ENCODE peak calls at places on chromosomes 3 and 15, in five cellular contexts. A is mammary epithelial cell, S is adrenal gland, W is Peyer's patch, X is NT2/D1. Z is an unnamed sample. For H3K36me3, the result is how much of the 10 kb centered on the place peaks cover.

GRCh38 chr3:139044366-139045210 is at the start of gene PRR23C:
- DNase-seq in A (no peak), S (no peak), W (no peak), X (no peak), Z (no peak)

GRCh38 chr15:85494035-85494793 is 113.8 kb downstream of the AKAP13 start:
- DNase-seq in A (peak), S (no peak), W (no peak), X (no peak), Z (no peak)

GRCh38 chr3:8505621-8506020 is 4.0 kb downstream of the LMCD1 start:
- DNase-seq in A (no peak), S (no peak), W (no peak), X (no peak), Z (peak)

GRCh38 chr3:139292933-139293664 is 50.7 kb upstream of the MRPS22 start:
- DNase-seq in A (peak), S (peak), W (no peak), X (no peak), Z (no peak)

GRCh38 chr3:143348486-143349327 is 229.1 kb downstream of the CHST2 start:
- DNase-seq in A (no peak), S (no peak), W (no peak), X (no peak), Z (no peak)

GRCh38 chr3:101954361-101954760 is 105.0 kb downstream of the NFKBIZ start:
- DNase-seq in A (no peak), S (no peak), W (no peak), X (no peak), Z (no peak)

GRCh38 chr15:39581501-39582285 is 814 bp downstream of the THBS1 start:
- DNase-seq in A (peak), S (no peak), W (no peak), X (no peak), Z (peak)

GRCh38 chr15:87209891-87210649 is 1046.5 kb downstream of the NTRK3 start:
- DNase-seq in A (peak), S (no peak), W (no peak), X (no peak), Z (no peak)

GRCh38 chr3:123152656-123153055 is 49.1 kb upstream of the SEC22A start:
- DNase-seq in A (no peak), S (no peak), W (no peak), X (no peak), Z (no peak)

GRCh38 chr15:96330064-96330449 is 443 bp upstream of the NR2F2 start:
- DNase-seq in A (peak), S (peak), W (no peak), X (no peak), Z (peak)

GRCh38 chr3:55012091-55012490 is 84.2 kb upstream of the LRTM1 start:
- DNase-seq in A (no peak), S (no peak), W (no peak), X (no peak), Z (no peak)

GRCh38 chr3:135655328-135655727 is 310.2 kb upstream of the PPP2R3A start:
- DNase-seq in A (no peak), S (no peak), W (no peak), X (no peak), Z (no peak)

GRCh38 chr3:124044961-124045360 is 53.0 kb upstream of the ROPN1 start:
- DNase-seq in A (no peak), S (no peak), W (no peak), X (no peak), Z (no peak)

GRCh38 chr3:155078959-155079794 is 942 bp upstream of the MME start:
- DNase-seq in A (no peak), S (no peak), W (no peak), X (no peak), Z (no peak)

GRCh38 chr3:194305356-194306108 is 45.6 kb downstream of the CPN2 start:
- DNase-seq in A (no peak), S (no peak), W (no peak), X (peak), Z (no peak)

GRCh38 chr15:96870510-96871039 is 540.1 kb downstream of the NR2F2 start:
- DNase-seq in A (no peak), S (no peak), W (no peak), X (no peak), Z (no peak)

GRCh38 chr15:90915808-90916440 is 12.8 kb downstream of the MAN2A2 start:
- DNase-seq in A (no peak), S (peak), W (peak), X (no peak), Z (no peak)

GRCh38 chr3:98824256-98824655 is 61.1 kb downstream of the ST3GAL6 start:
- DNase-seq in A (no peak), S (no peak), W (no peak), X (no peak), Z (no peak)

GRCh38 chr3:69212411-69213160 is 90.2 kb upstream of the LMOD3 start:
- DNase-seq in A (peak), S (no peak), W (no peak), X (no peak), Z (no peak)

GRCh38 chr15:87322223-87322622 is 934.3 kb downstream of the NTRK3 start:
- DNase-seq in A (no peak), S (no peak), W (no peak), X (no peak), Z (no peak)

GRCh38 chr15:60553163-60553562 is 74.2 kb upstream of the ICE2 start:
- DNase-seq in A (no peak), S (no peak), W (no peak), X (no peak), Z (no peak)

GRCh38 chr3:23859012-23859743 is 53.4 kb downstream of the UBE2E1 start:
- DNase-seq in A (peak), S (peak), W (no peak), X (no peak), Z (no peak)

GRCh38 chr15:39511000-39511914 is 69.6 kb upstream of the THBS1 start:
- DNase-seq in A (peak), S (peak), W (no peak), X (no peak), Z (peak)

GRCh38 chr3:53238051-53238850 is 17.6 kb downstream of the TKT start:
- DNase-seq in A (peak), S (peak), W (no peak), X (no peak), Z (no peak)

GRCh38 chr3:156812521-156813335 is 13.4 kb upstream of the LEKR1 start:
- DNase-seq in A (peak), S (no peak), W (no peak), X (no peak), Z (no peak)

GRCh38 chr3:80643421-80643820 is 875.6 kb upstream of the ROBO1 start:
- DNase-seq in A (no peak), S (no peak), W (no peak), X (no peak), Z (no peak)

GRCh38 chr3:169668081-169668956 is 4.8 kb upstream of the MECOM start:
- DNase-seq in A (no peak), S (no peak), W (no peak), X (no peak), Z (no peak)

GRCh38 chr3:131526801-131527347 is 24.1 kb upstream of the MRPL3 start:
- DNase-seq in A (peak), S (peak), W (no peak), X (peak), Z (no peak)

GRCh38 chr15:75338661-75339240 is 2.9 kb downstream of the COMMD4 start:
- DNase-seq in A (no peak), S (no peak), W (no peak), X (no peak), Z (no peak)

GRCh38 chr15:63339836-63340235 is 41.8 kb downstream of the CA12 start:
- DNase-seq in A (no peak), S (no peak), W (no peak), X (peak), Z (no peak)

GRCh38 chr15:63063164-63063756 is 20.7 kb downstream of the TPM1 start:
- DNase-seq in A (no peak), S (no peak), W (no peak), X (no peak), Z (no peak)

GRCh38 chr15:44038801-44039200 is 156.3 kb downstream of the FRMD5 start:
- DNase-seq in A (no peak), S (no peak), W (no peak), X (peak), Z (no peak)

GRCh38 chr3:83902842-83903241 is 1055.9 kb upstream of the CADM2 start:
- DNase-seq in A (no peak), S (no peak), W (no peak), X (no peak), Z (no peak)

GRCh38 chr3:71672302-71672701 is 52.9 kb downstream of the EIF4E3 start:
- DNase-seq in A (no peak), S (no peak), W (no peak), X (no peak), Z (no peak)

GRCh38 chr15:35753486-35753885 is 207.5 kb upstream of the DPH6 start:
- DNase-seq in A (peak), S (no peak), W (no peak), X (no peak), Z (no peak)

GRCh38 chr3:8775602-8776001 is 6.2 kb upstream of the OXTR start:
- DNase-seq in A (no peak), S (no peak), W (no peak), X (no peak), Z (no peak)

GRCh38 chr3:125310623-125311076 is 64.5 kb downstream of the ZNF148 start:
- DNase-seq in A (no peak), S (no peak), W (no peak), X (no peak), Z (no peak)
- H3K4me3 ChIP-seq in A (no peak), S (no peak), W (peak), X (no peak), Z (no peak)

GRCh38 chr3:189137416-189137815 is 34.4 kb upstream of the TPRG1 start:
- DNase-seq in A (no peak), S (no peak), W (no peak), X (no peak), Z (no peak)

GRCh38 chr3:189132901-189133300 is 38.9 kb upstream of the TPRG1 start:
- DNase-seq in A (no peak), S (no peak), W (no peak), X (no peak), Z (no peak)

GRCh38 chr3:189133768-189134167 is 38.0 kb upstream of the TPRG1 start:
- DNase-seq in A (no peak), S (no peak), W (no peak), X (no peak), Z (no peak)

GRCh38 chr3:189132125-189132744 is 39.5 kb upstream of the TPRG1 start:
- DNase-seq in A (peak), S (peak), W (peak), X (no peak), Z (peak)
- H3K36me3 ChIP-seq in A (under half), S (under half), W (under half), X (under half), Z (under half)

GRCh38 chr3:50271314-50272072 is 2.5 kb downstream of the SEMA3B start:
- DNase-seq in A (no peak), S (peak), W (no peak), X (no peak), Z (no peak)

GRCh38 chr3:50269977-50270413 is 1.0 kb downstream of the SEMA3B start:
- DNase-seq in A (peak), S (no peak), W (no peak), X (no peak), Z (peak)

GRCh38 chr3:50269460-50269859 is 513 bp downstream of the SEMA3B start:
- DNase-seq in A (no peak), S (no peak), W (no peak), X (no peak), Z (no peak)

GRCh38 chr3:50270841-50271240 is 1.9 kb downstream of the SEMA3B start:
- DNase-seq in A (no peak), S (no peak), W (no peak), X (no peak), Z (no peak)

GRCh38 chr3:50270422-50270831 is 1.5 kb downstream of the SEMA3B start:
- DNase-seq in A (peak), S (no peak), W (no peak), X (no peak), Z (no peak)
- H3K4me3 ChIP-seq in A (no peak), S (no peak), W (peak), X (peak), Z (peak)

GRCh38 chr15:30918366-30918765 is 14.7 kb downstream of the FAN1 start:
- DNase-seq in A (no peak), S (no peak), W (no peak), X (no peak), Z (no peak)

GRCh38 chr15:30913761-30914160 is 10.0 kb downstream of the FAN1 start:
- DNase-seq in A (no peak), S (no peak), W (no peak), X (no peak), Z (no peak)

GRCh38 chr15:30917675-30918074 is 14.0 kb downstream of the FAN1 start:
- DNase-seq in A (no peak), S (no peak), W (no peak), X (no peak), Z (no peak)

GRCh38 chr15:30919877-30920550 is 16.3 kb downstream of the FAN1 start:
- DNase-seq in A (no peak), S (peak), W (no peak), X (no peak), Z (no peak)

DNA sequence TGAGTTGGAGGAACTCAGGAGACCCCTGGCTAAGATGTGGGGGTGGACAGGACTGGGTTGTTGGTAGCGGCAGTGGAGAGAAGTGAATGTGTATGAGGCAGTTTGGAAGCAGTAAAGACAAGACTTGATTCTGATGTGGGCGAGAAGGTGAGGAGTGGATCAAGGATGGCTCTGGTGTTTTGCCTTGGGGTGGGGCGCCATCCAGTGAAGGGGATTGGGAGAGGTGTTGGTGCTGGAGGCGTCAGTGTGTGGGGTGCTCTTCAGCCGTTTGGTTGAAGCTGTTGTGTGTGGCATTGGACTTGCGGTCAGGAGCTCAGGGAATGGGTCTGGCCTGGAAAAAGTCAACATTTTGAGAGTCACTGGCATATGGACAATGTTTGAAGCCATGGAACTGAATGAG is 13.3 kb downstream of the FAN1 start:
- DNase-seq in A (no peak), S (no peak), W (no peak), X (no peak), Z (no peak)
- H3K36me3 ChIP-seq in A (under half), S (half or more), W (half or more), X (half or more), Z (under half)

GRCh38 chr15:48221261-48221660 is 15.2 kb downstream of the SLC12A1 start:
- DNase-seq in A (no peak), S (no peak), W (no peak), X (no peak), Z (no peak)

GRCh38 chr15:48221885-48222284 is 15.8 kb downstream of the SLC12A1 start:
- DNase-seq in A (no peak), S (no peak), W (no peak), X (no peak), Z (no peak)

DNA sequence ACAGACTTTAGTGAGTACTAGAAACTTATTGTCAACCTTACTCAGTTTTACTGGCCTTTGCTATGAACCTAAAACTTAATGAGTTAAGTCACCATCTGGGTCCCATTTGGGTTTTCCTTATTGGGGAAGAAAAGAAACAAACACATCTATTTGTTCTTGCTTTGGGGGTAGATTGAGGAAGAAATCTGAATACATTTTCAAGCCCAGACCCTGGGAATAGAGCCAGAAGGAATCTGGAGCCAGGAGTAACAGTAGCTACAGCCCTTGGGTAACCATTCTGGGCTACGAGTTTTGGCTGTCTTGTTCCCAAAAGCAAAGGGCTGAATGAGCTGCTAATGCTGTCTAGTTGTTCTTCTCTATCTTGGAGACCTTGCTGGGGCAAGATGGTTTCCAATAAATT is 16.5 kb downstream of the SLC12A1 start:
- DNase-seq in A (no peak), S (no peak), W (no peak), X (no peak), Z (no peak)
- H3K4me3 ChIP-seq in A (no peak), S (no peak), W (no peak), X (no peak), Z (no peak)

GRCh38 chr3:16508242-16508575 is 5.3 kb downstream of the RFTN1 start:
- DNase-seq in A (no peak), S (no peak), W (no peak), X (no peak), Z (no peak)
- H3K36me3 ChIP-seq in A (under half), S (under half), W (under half), X (under half), Z (under half)

GRCh38 chr3:186612721-186613636 is at the start of gene AHSG:
- DNase-seq in A (no peak), S (no peak), W (no peak), X (no peak), Z (no peak)

GRCh38 chr3:186616299-186616617 is 3.4 kb downstream of the AHSG start:
- DNase-seq in A (no peak), S (no peak), W (no peak), X (no peak), Z (no peak)

GRCh38 chr3:186614597-186615483 is 2.0 kb downstream of the AHSG start:
- DNase-seq in A (peak), S (peak), W (peak), X (peak), Z (peak)

GRCh38 chr3:186613637-186614265 is 891 bp downstream of the AHSG start:
- DNase-seq in A (no peak), S (no peak), W (no peak), X (no peak), Z (no peak)

DNA sequence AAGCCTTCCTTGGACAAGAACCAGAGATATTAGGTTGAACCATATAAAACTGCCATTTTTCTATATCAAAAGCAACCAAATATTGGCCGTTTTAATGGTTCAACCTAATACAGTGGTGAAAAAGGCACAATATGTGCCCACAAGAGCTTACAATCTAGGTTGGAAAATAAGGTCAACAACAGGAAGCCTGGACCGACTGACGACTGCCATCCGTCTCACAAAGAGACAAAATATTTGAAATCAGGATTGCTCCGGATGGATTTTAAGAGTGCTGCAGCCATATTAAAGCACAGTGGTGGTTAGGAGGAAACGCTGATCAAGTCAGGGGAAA is 1.4 kb downstream of the AHSG start:
- DNase-seq in A (no peak), S (no peak), W (no peak), X (no peak), Z (no peak)
- H3K4me3 ChIP-seq in A (no peak), S (no peak), W (no peak), X (no peak), Z (no peak)

DNA sequence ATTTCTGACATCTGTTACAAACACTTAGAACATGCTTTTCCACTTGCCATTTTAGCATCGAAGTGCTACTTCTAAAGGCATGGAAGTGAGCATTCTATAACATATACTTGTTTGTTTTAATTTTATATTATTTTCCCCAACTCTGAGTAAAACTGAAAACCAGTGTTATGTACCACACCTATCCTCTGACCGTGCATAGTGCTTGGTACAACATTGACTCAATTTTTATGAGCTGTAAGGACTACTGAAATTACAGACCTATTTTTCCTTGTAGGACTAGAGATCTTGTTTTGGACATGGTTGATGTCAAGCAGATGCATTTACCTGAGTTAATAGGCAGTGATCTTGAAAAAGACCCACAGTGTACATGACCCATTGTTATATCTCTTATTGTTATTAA is 51.5 kb upstream of the CCNB2 start:
- DNase-seq in A (no peak), S (no peak), W (no peak), X (no peak), Z (no peak)
- H3K36me3 ChIP-seq in A (under half), S (under half), W (half or more), X (under half), Z (under half)

DNA sequence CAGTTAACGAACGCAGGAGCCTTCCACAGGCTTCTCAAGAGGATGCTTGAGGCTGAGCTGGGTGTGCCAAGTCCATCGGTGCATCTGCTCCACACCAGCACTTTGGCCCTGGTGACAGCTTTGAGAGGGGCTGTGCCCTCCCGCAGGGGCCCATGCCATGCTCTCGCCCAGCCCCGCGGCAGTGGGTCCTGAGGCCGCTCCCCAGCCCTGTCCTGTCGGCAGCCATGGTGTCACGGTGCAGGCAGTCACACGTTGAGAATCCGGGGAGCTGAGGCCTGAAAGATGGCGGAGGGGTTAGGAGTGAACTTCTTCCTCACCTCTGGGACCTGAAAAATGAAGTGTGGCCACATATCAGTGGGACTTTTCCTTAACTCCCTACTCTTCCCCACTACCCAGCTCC is 8.3 kb downstream of the MAP6D1 start:
- DNase-seq in A (no peak), S (no peak), W (no peak), X (no peak), Z (no peak)
- H3K4me3 ChIP-seq in A (no peak), S (no peak), W (no peak), X (no peak), Z (no peak)

GRCh38 chr15:73584699-73585420 is 48.3 kb downstream of the NPTN start:
- DNase-seq in A (no peak), S (peak), W (no peak), X (no peak), Z (no peak)
- H3K36me3 ChIP-seq in A (under half), S (under half), W (half or more), X (half or more), Z (under half)

Z was measured in uterus.